ENCODE peak calls at places on chromosomes 4 and X, in four cellular contexts. S is K562, W is HepG2, J is GM12878. F is an unnamed sample.

GRCh38 chr4:90000995-90001394 is 106.3 kb downstream of the MMRN1 start:
- DNase-seq in S (no peak), W (no peak), J (no peak), F (no peak)

GRCh38 chr4:150033937-150034336 is 44.3 kb upstream of the DCLK2 start:
- DNase-seq in S (no peak), W (no peak), J (no peak), F (no peak)

GRCh38 chr4:141571368-141571767 is 65.0 kb upstream of the IL15 start:
- DNase-seq in S (no peak), W (no peak), J (no peak), F (no peak)

GRCh38 chr4:146368209-146368608 is 153.5 kb downstream of the SLC10A7 start:
- DNase-seq in S (no peak), W (no peak), J (no peak), F (no peak)

GRCh38 chr4:72451349-72451748 is 117.7 kb downstream of the ADAMTS3 start:
- DNase-seq in S (no peak), W (no peak), J (no peak), F (no peak)

GRCh38 chr4:105594094-105595010 is 41.9 kb downstream of the ARHGEF38 start:
- DNase-seq in S (no peak), W (peak; percentile 34), J (peak; percentile 59), F (no peak)

GRCh38 chr4:81769244-81769643 is 297.5 kb upstream of the RASGEF1B start:
- DNase-seq in S (no peak), W (no peak), J (no peak), F (no peak)

GRCh38 chrX:17405225-17405969 is 30.4 kb downstream of the NHS start:
- DNase-seq in S (no peak), W (peak; percentile 1), J (no peak), F (no peak)

GRCh38 chr4:127229866-127230608 is 402.7 kb upstream of the INTU start:
- DNase-seq in S (no peak), W (no peak), J (no peak), F (peak; percentile 1)

GRCh38 chr4:150679767-150680088 is 97.8 kb downstream of the MAB21L2 start:
- DNase-seq in S (no peak), W (no peak), J (no peak), F (no peak)

GRCh38 chr4:183449193-183449888 is 4.9 kb downstream of the CDKN2AIP start:
- DNase-seq in S (no peak), W (no peak), J (no peak), F (no peak)

GRCh38 chrX:100654256-100654655 is 10.3 kb downstream of the SRPX2 start:
- DNase-seq in S (no peak), W (no peak), J (no peak), F (peak; percentile 21)

GRCh38 chr4:113411496-113411938 is 350.0 kb downstream of the CAMK2D start:
- DNase-seq in S (no peak), W (peak; percentile 15), J (no peak), F (no peak)

GRCh38 chr4:13983189-13983790 is 355.8 kb upstream of the BOD1L1 start:
- DNase-seq in S (no peak), W (peak; percentile 9), J (no peak), F (no peak)

GRCh38 chr4:15653430-15653829 is 1.7 kb downstream of the FBXL5 start:
- DNase-seq in S (no peak), W (no peak), J (no peak), F (no peak)

GRCh38 chr4:11904117-11904535 is 475.4 kb upstream of the HS3ST1 start:
- DNase-seq in S (no peak), W (no peak), J (no peak), F (no peak)

GRCh38 chrX:119948381-119948780 is 4.8 kb upstream of the NKAP start:
- DNase-seq in S (no peak), W (no peak), J (no peak), F (no peak)

GRCh38 chr4:77538574-77539157 is 67.0 kb upstream of the CXCL13 start:
- DNase-seq in S (no peak), W (peak; percentile 12), J (no peak), F (no peak)

GRCh38 chr4:26632916-26633315 is 49.0 kb downstream of the TBC1D19 start:
- DNase-seq in S (no peak), W (no peak), J (no peak), F (no peak)

GRCh38 chr4:147910315-147910714 is 178.4 kb downstream of the ARHGAP10 start:
- DNase-seq in S (no peak), W (no peak), J (no peak), F (no peak)

GRCh38 chrX:119685225-119686066 is 7.5 kb downstream of the SEPTIN6 start:
- DNase-seq in S (no peak), W (no peak), J (no peak), F (no peak)

GRCh38 chr4:167308876-167309275 is 74.6 kb upstream of the SPOCK3 start:
- DNase-seq in S (no peak), W (no peak), J (no peak), F (no peak)

GRCh38 chr4:6582889-6583504 is 8.0 kb downstream of the MAN2B2 start:
- DNase-seq in S (peak; percentile 77), W (peak; percentile 55), J (peak; percentile 2), F (peak; percentile 62)

GRCh38 chr4:127124919-127125318 is 507.8 kb upstream of the INTU start:
- DNase-seq in S (no peak), W (peak; percentile 1), J (no peak), F (no peak)

GRCh38 chr4:115219315-115219840 is 106.0 kb upstream of the NDST4 start:
- DNase-seq in S (no peak), W (no peak), J (no peak), F (no peak)

DNA sequence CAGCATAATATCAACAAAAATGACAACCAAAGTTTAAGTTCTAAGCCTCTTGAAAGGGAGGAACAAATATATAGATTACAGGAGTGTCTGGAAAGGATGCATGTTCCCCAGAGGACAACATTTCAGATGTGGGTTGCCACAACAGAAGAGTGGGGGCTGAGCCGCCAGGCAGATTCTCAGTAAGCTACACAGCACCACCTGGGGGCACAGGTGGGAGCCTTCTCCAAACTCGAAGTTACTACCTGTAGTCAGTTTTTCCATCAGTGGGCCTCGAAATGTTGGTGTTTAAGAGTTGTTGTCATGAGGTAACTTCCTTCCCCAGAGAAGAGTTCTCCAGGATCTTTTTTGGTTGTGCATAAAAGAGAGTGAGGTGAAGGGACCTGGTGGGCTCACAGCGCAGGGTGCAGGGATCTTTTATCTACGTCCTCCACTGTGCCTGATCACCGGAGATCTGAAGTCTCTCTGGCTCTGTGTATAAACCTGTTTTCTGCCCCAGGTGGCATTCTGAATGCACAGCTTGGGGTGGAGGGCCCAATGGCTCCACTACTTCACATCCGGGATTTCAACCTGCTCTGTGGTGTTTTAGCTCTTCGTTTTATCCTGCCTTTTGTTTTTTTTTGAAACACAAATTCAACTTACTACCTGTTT is 58.4 kb upstream of the STS start:
- DNase-seq in S (no peak), W (no peak), J (no peak), F (no peak)
- TF ChIP-seq GABPA in S (no peak), W (no peak), J (no peak), F (no peak)

GRCh38 chr4:124684301-124684700 is 28.2 kb downstream of the ANKRD50 start:
- DNase-seq in S (no peak), W (no peak), J (no peak), F (no peak)

GRCh38 chr4:124691801-124692200 is 20.7 kb downstream of the ANKRD50 start:
- DNase-seq in S (no peak), W (no peak), J (no peak), F (no peak)

GRCh38 chr4:124686279-124686678 is 26.3 kb downstream of the ANKRD50 start:
- DNase-seq in S (no peak), W (no peak), J (no peak), F (peak; percentile 6)

GRCh38 chr4:124685851-124686250 is 26.7 kb downstream of the ANKRD50 start:
- DNase-seq in S (no peak), W (no peak), J (no peak), F (no peak)
- TF ChIP-seq MXI1 in S (no peak), W (no peak), J (no peak), F (no peak)

GRCh38 chr4:42709392-42710065 is 52.6 kb upstream of the ATP8A1 start:
- DNase-seq in S (no peak), W (no peak), J (no peak), F (no peak)
- TF ChIP-seq GABPA in S (no peak), W (no peak), J (no peak), F (no peak)

DNA sequence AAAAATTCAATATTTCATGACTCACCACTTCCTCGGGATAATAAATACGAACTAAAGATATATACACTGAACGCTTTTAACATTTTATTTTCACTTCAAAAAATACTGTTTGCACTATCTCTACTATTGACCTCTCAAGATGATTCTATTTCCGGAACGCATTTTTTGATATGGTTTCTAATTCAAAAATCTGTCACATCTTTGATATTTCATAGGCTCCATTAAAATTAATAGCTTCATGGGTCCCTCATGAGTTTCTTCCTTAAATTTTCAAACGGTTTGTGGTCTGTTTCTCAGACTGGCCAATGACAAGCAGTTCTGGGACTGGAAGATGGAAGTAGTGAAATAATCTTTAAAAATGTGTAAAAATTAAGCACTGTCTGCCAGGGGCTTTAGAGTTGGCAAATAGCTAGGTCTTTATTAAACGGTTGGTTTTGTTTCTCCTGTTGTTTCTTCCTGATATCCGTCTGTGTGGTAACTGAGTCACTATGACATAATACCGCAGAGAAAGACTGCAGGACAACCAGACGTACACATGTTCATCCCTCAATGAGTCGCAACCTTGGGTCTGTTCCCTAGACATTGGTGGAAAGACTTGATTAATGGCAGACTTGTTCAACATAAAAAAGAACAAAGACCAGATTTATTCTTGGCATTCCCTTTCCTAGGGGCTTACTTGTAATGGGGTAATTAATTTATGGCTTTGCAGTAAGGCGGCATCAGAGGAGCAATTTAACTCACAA is 133.8 kb downstream of the PALLD start:
- DNase-seq in S (no peak), W (no peak), J (no peak), F (peak; percentile 33)
- TF ChIP-seq MXI1 in S (no peak), W (no peak), J (no peak), F (no peak)

GRCh38 chrX:118148737-118149136 is 32.1 kb upstream of the KLHL13 start:
- DNase-seq in S (no peak), W (no peak), J (no peak), F (no peak)

GRCh38 chrX:118156953-118157608 is 40.5 kb upstream of the KLHL13 start:
- DNase-seq in S (no peak), W (no peak), J (no peak), F (no peak)

GRCh38 chrX:118153270-118153669 is 36.7 kb upstream of the KLHL13 start:
- DNase-seq in S (no peak), W (no peak), J (no peak), F (no peak)

GRCh38 chrX:118156254-118156952 is 39.8 kb upstream of the KLHL13 start:
- DNase-seq in S (no peak), W (peak; percentile 32), J (no peak), F (no peak)

GRCh38 chrX:118152721-118153120 is 36.1 kb upstream of the KLHL13 start:
- DNase-seq in S (no peak), W (no peak), J (no peak), F (no peak)
- TF ChIP-seq GABPA in S (no peak), W (no peak), J (no peak), F (no peak)

DNA sequence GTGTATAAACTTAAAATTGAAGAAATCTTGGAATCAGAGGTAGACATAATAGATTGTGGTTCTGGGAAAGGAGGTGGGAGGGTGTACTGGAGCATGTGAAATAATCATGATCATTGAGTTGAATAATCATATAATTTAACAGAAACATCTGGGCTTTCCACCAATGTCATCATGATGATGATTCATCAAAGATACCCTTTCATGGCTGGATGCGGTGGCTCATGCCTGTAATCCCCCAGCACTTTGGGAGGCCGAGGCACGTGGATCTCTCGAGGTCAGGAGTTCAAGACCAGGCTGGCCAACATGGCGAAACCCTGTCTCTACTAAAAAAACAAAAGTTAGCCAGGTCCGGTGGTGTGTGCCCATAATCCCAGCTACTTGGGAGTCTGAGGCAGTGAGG is 6.7 kb upstream of the RUFY3 start:
- DNase-seq in S (no peak), W (no peak), J (no peak), F (no peak)
- TF ChIP-seq MXI1 in S (no peak), W (no peak), J (no peak), F (no peak)

F was measured in SK-N-SH.